ENCODE peak calls at places on chromosomes 12 and 14, in four cellular contexts. Z is GM12892, F is HepG2, M is breast epithelium. U is an unnamed sample.

GRCh38 chr14:71591929-71592328 is 340.3 kb upstream of the RGS6 start:
- DNase-seq in Z (no peak), F (no peak), M (no peak), U (no peak)

GRCh38 chr14:60095781-60096450 is 4.2 kb downstream of the PCNX4 start:
- DNase-seq in Z (no peak), F (no peak), M (no peak), U (no peak)

GRCh38 chr14:81589381-81590065 is 55.9 kb upstream of the SEL1L start:
- DNase-seq in Z (no peak), F (no peak), M (no peak), U (no peak)

GRCh38 chr14:68978550-68978911 is 571 bp downstream of the ACTN1 start:
- DNase-seq in Z (no peak), F (no peak), M (peak), U (peak)

GRCh38 chr12:113912761-113913295 is 53.3 kb downstream of the RBM19 start:
- DNase-seq in Z (peak), F (peak), M (peak), U (peak)

GRCh38 chr14:37668646-37669045 is 73.2 kb downstream of the TTC6 start:
- DNase-seq in Z (no peak), F (no peak), M (no peak), U (no peak)

GRCh38 chr12:52418576-52419110 is 12.5 kb upstream of the KRT82 start:
- DNase-seq in Z (no peak), F (no peak), M (no peak), U (no peak)

GRCh38 chr12:14871886-14872285 is 13.8 kb downstream of the MGP start:
- DNase-seq in Z (no peak), F (no peak), M (no peak), U (no peak)

GRCh38 chr12:53751336-53752191 is at the start of gene CISTR:
- DNase-seq in Z (peak), F (no peak), M (no peak), U (peak)

GRCh38 chr12:9404469-9405260 is 196.5 kb upstream of the PZP start:
- DNase-seq in Z (peak), F (no peak), M (no peak), U (no peak)

GRCh38 chr12:32841061-32841460 is 55.5 kb downstream of the PKP2 start:
- DNase-seq in Z (no peak), F (no peak), M (no peak), U (no peak)

GRCh38 chr12:51269174-51270066 is 795 bp downstream of the SMAGP start:
- DNase-seq in Z (peak), F (peak), M (peak), U (peak)

GRCh38 chr12:116687888-116688287 is 50.0 kb downstream of the SPRING1 start:
- DNase-seq in Z (no peak), F (peak), M (no peak), U (peak)

GRCh38 chr14:88834883-88835431 is 10.5 kb downstream of the TTC8 start:
- DNase-seq in Z (no peak), F (no peak), M (no peak), U (no peak)

GRCh38 chr14:48726080-48726642 is 860.0 kb downstream of the RPS29 start:
- DNase-seq in Z (no peak), F (no peak), M (no peak), U (no peak)

GRCh38 chr14:54773171-54774006 is 129.2 kb downstream of the GCH1 start:
- DNase-seq in Z (peak), F (peak), M (peak), U (peak)

GRCh38 chr14:93937519-93937918 is 10.4 kb downstream of the FAM181A start:
- DNase-seq in Z (no peak), F (no peak), M (peak), U (no peak)

GRCh38 chr14:38211258-38211735 is 3.6 kb downstream of the SSTR1 start:
- DNase-seq in Z (no peak), F (no peak), M (no peak), U (no peak)

GRCh38 chr12:2483713-2484112 is 311.1 kb upstream of the FKBP4 start:
- DNase-seq in Z (no peak), F (no peak), M (no peak), U (no peak)

GRCh38 chr12:132414634-132415340 is 75.2 kb upstream of the FBRSL1 start:
- DNase-seq in Z (peak), F (peak), M (peak), U (peak)

GRCh38 chr12:18483723-18484325 is 222.5 kb downstream of the PIK3C2G start:
- DNase-seq in Z (no peak), F (no peak), M (no peak), U (no peak)

GRCh38 chr12:111488271-111488670 is 82.5 kb downstream of the SH2B3 start:
- DNase-seq in Z (no peak), F (no peak), M (no peak), U (no peak)

GRCh38 chr12:104219361-104219892 is 3.8 kb downstream of the TXNRD1 start:
- DNase-seq in Z (no peak), F (peak), M (no peak), U (no peak)

GRCh38 chr14:70838076-70838475 is 28.8 kb upstream of the MAP3K9 start:
- DNase-seq in Z (no peak), F (no peak), M (no peak), U (no peak)

GRCh38 chr12:122661246-122661645 is 41.9 kb downstream of the HCAR2 start:
- DNase-seq in Z (no peak), F (no peak), M (no peak), U (no peak)

GRCh38 chr12:50082644-50083043 is 2.5 kb upstream of the SMARCD1 start:
- DNase-seq in Z (no peak), F (peak), M (no peak), U (no peak)

GRCh38 chr14:52801014-52801708 is 9.8 kb upstream of the GNPNAT1 start:
- DNase-seq in Z (no peak), F (no peak), M (no peak), U (no peak)

GRCh38 chr12:63440063-63440462 is 228.2 kb downstream of the DPY19L2 start:
- DNase-seq in Z (no peak), F (no peak), M (no peak), U (no peak)

GRCh38 chr14:103514596-103515421 is 7.8 kb downstream of the CKB start:
- DNase-seq in Z (no peak), F (no peak), M (no peak), U (no peak)

GRCh38 chr12:52168019-52168717 is 23.6 kb downstream of the KRT80 start:
- DNase-seq in Z (no peak), F (peak), M (no peak), U (no peak)

GRCh38 chr12:113136128-113136989 is 798 bp upstream of the RASAL1 start:
- DNase-seq in Z (peak), F (no peak), M (no peak), U (no peak)

GRCh38 chr14:98494582-98494981 is 777.4 kb downstream of the BCL11B start:
- DNase-seq in Z (no peak), F (no peak), M (no peak), U (no peak)

GRCh38 chr12:19539836-19540235 is 100.5 kb downstream of the AEBP2 start:
- DNase-seq in Z (no peak), F (no peak), M (no peak), U (no peak)

GRCh38 chr12:125330645-125331341 is 265.6 kb downstream of the AACS start:
- DNase-seq in Z (peak), F (peak), M (peak), U (peak)

GRCh38 chr12:121803861-121804416 is at the start of gene SETD1B:
- DNase-seq in Z (no peak), F (no peak), M (no peak), U (no peak)

GRCh38 chr12:9252256-9252655 is 44.1 kb upstream of the PZP start:
- DNase-seq in Z (no peak), F (peak), M (no peak), U (no peak)

GRCh38 chr12:24905431-24905830 is 43.5 kb downstream of the BCAT1 start:
- DNase-seq in Z (no peak), F (no peak), M (no peak), U (no peak)

GRCh38 chr14:69909831-69910550 is 30.8 kb downstream of the SMOC1 start:
- DNase-seq in Z (no peak), F (no peak), M (no peak), U (no peak)

GRCh38 chr12:3313655-3314305 is 177.2 kb upstream of the PRMT8 start:
- DNase-seq in Z (no peak), F (peak), M (no peak), U (peak)

GRCh38 chr12:120688527-120689071 is 1.6 kb downstream of the MLEC start:
- DNase-seq in Z (no peak), F (no peak), M (no peak), U (no peak)

GRCh38 chr12:120686690-120687569 is at the start of gene MLEC:
- DNase-seq in Z (peak), F (peak), M (peak), U (peak)

GRCh38 chr12:120684523-120684932 is 2.4 kb upstream of the MLEC start:
- DNase-seq in Z (no peak), F (no peak), M (no peak), U (no peak)

GRCh38 chr12:120687570-120688289 is 781 bp downstream of the MLEC start:
- DNase-seq in Z (no peak), F (no peak), M (no peak), U (no peak)

DNA sequence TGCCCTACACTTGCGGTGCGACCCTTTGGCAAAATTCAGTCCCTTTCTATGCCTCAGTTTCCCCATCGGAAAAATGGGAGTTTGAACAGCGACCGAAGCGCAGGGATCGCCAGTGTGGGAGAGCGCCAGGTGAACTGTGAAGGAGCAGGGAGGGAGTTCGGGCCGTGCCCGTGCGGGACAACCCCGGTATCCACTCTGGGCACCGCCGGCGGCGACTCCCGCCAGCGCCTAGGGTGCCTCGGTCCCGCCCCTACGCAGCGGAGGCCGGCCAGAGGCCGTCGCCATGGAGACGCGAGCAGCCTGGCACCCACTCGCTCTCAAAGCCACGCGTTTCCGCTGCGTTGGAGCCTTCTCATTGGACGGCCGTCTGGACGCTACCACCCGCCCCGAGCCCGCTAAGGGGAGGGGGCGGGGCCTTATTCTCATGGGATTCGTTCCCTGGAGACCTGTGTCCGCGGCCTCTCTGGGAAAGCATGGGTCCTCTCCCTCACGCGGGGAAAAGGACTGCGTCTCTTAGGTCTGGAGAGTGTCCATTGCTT is 729 bp upstream of the MLEC start:
- DNase-seq in Z (peak), F (peak), M (peak), U (peak)
- TF ChIP-seq POLR2AphosphoS5 in Z (no peak), F (peak), M (peak), U (peak)

DNA sequence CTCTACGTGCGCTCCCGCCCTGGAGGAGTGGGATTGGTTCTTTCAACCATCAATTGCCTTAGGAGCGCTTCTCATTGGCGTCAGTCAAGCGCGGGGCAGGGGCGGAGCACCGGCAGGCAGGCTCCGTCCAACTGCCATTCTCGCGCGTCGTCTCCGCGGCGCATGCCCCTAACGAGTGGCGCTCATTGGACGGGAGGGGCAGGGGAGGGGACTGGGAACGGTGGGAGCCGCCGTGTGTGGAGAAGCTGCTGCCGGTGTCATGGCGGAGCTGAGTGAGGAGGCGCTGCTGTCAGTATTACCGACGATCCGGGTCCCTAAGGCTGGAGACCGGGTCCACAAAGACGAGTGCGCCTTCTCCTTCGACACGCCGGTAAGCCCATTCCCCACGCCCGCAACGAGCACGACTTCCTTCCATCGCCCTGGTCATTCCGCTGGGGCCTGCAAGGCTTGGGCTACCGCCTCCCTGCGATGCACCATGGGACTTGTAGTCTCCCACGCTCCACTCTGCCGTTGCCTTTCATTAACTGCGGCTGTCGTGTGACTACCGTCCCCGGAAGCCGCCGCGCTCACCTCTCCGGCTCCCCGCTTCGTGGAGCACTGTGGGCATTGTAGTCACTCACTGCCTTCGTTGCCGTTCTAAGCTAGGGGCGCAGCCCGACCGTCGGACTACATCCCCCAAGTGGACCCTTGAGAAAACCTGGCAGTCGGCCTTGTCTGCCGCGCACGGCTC is at the start of gene USP5:
- DNase-seq in Z (peak), F (peak), M (peak), U (peak)
- TF ChIP-seq POLR2AphosphoS5 in Z (peak), F (peak), M (peak), U (peak)

GRCh38 chr14:96177766-96178377 is 26.8 kb upstream of the BDKRB2 start:
- DNase-seq in Z (no peak), F (no peak), M (peak), U (no peak)

GRCh38 chr14:96173646-96174475 is 30.8 kb upstream of the BDKRB2 start:
- DNase-seq in Z (no peak), F (no peak), M (no peak), U (no peak)

GRCh38 chr14:96178674-96179321 is 25.8 kb upstream of the BDKRB2 start:
- DNase-seq in Z (no peak), F (no peak), M (no peak), U (no peak)

GRCh38 chr14:96176275-96176674 is 28.4 kb upstream of the BDKRB2 start:
- DNase-seq in Z (no peak), F (no peak), M (no peak), U (no peak)

GRCh38 chr14:96176811-96177211 is 27.8 kb upstream of the BDKRB2 start:
- DNase-seq in Z (no peak), F (no peak), M (peak), U (no peak)
- TF ChIP-seq POLR2AphosphoS5 in Z (no peak), F (no peak), M (peak), U (no peak)

GRCh38 chr14:50062438-50063039 is 53.8 kb downstream of the VCPKMT start:
- DNase-seq in Z (no peak), F (peak), M (no peak), U (no peak)

GRCh38 chr14:50061664-50062437 is 54.5 kb downstream of the VCPKMT start:
- DNase-seq in Z (peak), F (peak), M (no peak), U (peak)

GRCh38 chr14:50063876-50064420 is 52.4 kb downstream of the VCPKMT start:
- DNase-seq in Z (no peak), F (no peak), M (no peak), U (no peak)

GRCh38 chr14:50059773-50060629 is 56.4 kb downstream of the VCPKMT start:
- DNase-seq in Z (no peak), F (peak), M (no peak), U (no peak)

GRCh38 chr14:50060871-50061663 is 55.3 kb downstream of the VCPKMT start:
- DNase-seq in Z (peak), F (peak), M (peak), U (no peak)
- TF ChIP-seq POLR2AphosphoS5 in Z (no peak), F (no peak), M (peak), U (no peak)

GRCh38 chr12:47846294-47846996 is 26.7 kb upstream of the HDAC7 start:
- DNase-seq in Z (no peak), F (no peak), M (no peak), U (no peak)
- TF ChIP-seq POLR2AphosphoS5 in Z (no peak), F (no peak), M (no peak), U (no peak)

DNA sequence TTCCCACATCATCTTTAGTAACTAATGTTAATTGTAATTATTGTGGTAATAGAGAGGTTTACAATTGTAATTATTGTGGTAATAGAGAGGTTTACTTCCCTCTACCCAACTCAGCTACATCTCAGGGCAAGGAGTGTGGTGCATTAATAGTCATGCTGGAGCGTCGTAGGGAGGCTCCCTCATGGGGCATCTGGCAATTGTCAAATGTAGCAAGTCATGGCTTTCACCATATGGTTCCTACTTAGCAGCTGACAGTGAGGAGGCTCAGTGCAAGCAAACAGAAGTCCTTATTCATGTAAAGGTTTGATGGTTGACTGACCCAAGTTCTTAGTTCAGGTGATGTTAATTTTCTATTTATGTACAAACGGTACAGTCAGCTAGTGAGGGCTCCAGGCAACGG is 1012.0 kb downstream of the FLRT2 start:
- DNase-seq in Z (no peak), F (no peak), M (no peak), U (no peak)
- TF ChIP-seq POLR2AphosphoS5 in Z (no peak), F (no peak), M (no peak), U (no peak)

DNA sequence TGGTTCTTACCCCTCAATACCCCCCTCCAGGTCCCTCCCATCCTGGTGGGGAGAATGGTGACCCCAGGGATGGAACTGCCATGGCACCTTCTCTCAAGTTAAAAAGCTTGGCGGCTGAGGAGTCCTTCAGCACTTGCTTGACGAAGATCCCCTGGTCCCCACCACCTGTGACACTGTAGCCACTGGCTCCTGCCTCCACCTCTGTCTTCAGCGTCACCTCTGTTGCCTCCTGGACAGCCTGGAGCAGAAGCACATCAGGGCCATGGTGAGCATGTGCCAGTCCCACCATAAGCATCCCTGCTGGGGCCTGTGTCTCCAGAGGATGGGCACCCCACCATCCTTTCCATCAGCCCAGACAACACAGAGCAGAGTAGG is 22.8 kb downstream of the AHNAK2 start:
- DNase-seq in Z (no peak), F (no peak), M (no peak), U (no peak)
- TF ChIP-seq POLR2AphosphoS5 in Z (no peak), F (no peak), M (no peak), U (no peak)

U was measured in GM12891.